ENCODE peak calls at places on chromosome 14, in eight cellular contexts. V, T, B, M, N, A, Z and G are unnamed samples.

GRCh38 chr14:33393895-33394405 is 455.3 kb downstream of the NPAS3 start:
- DNase-seq in V (no peak), T (no peak), B (no peak), M (no peak), N (no peak), A (no peak), Z (no peak), G (no peak)

GRCh38 chr14:47507866-47508265 is 167.5 kb downstream of the MDGA2 start:
- DNase-seq in V (no peak), T (no peak), B (no peak), M (no peak), N (no peak), A (no peak), Z (no peak), G (no peak)

GRCh38 chr14:39576726-39577125 is 144.5 kb upstream of the FBXO33 start:
- DNase-seq in V (no peak), T (no peak), B (no peak), M (no peak), N (no peak), A (no peak), Z (no peak), G (no peak)

GRCh38 chr14:76941544-76942287 is 86.8 kb downstream of the IRF2BPL start:
- DNase-seq in V (no peak), T (no peak), B (no peak), M (no peak), N (no peak), A (no peak), Z (no peak), G (no peak)

GRCh38 chr14:33527023-33527634 is 423.7 kb downstream of the EGLN3 start:
- DNase-seq in V (no peak), T (no peak), B (no peak), M (no peak), N (no peak), A (no peak), Z (no peak), G (no peak)

GRCh38 chr14:33668066-33668465 is 282.8 kb downstream of the EGLN3 start:
- DNase-seq in V (no peak), T (no peak), B (no peak), M (no peak), N (no peak), A (no peak), Z (no peak), G (no peak)

GRCh38 chr14:92500491-92500941 is 13.1 kb upstream of the RIN3 start:
- DNase-seq in V (no peak), T (no peak), B (no peak), M (peak), N (no peak), A (no peak), Z (no peak), G (peak)

GRCh38 chr14:66508846-66509621 is 1.1 kb downstream of the GPHN start:
- DNase-seq in V (peak), T (peak), B (no peak), M (peak), N (peak), A (peak), Z (peak), G (peak)

GRCh38 chr14:100547633-100548294 is 39.5 kb downstream of the BEGAIN start:
- DNase-seq in V (peak), T (peak), B (peak), M (peak), N (no peak), A (peak), Z (peak), G (peak)

GRCh38 chr14:65210118-65210826 is 108.0 kb upstream of the MAX start:
- DNase-seq in V (no peak), T (no peak), B (no peak), M (no peak), N (no peak), A (no peak), Z (no peak), G (no peak)

GRCh38 chr14:68981539-68981976 is 2.5 kb upstream of the ACTN1 start:
- DNase-seq in V (no peak), T (no peak), B (no peak), M (no peak), N (no peak), A (no peak), Z (no peak), G (peak)
- TF ChIP-seq CTCF in V (no peak), T (no peak), B (no peak), M (no peak), N (no peak), A (no peak), Z (no peak), G (no peak)

DNA sequence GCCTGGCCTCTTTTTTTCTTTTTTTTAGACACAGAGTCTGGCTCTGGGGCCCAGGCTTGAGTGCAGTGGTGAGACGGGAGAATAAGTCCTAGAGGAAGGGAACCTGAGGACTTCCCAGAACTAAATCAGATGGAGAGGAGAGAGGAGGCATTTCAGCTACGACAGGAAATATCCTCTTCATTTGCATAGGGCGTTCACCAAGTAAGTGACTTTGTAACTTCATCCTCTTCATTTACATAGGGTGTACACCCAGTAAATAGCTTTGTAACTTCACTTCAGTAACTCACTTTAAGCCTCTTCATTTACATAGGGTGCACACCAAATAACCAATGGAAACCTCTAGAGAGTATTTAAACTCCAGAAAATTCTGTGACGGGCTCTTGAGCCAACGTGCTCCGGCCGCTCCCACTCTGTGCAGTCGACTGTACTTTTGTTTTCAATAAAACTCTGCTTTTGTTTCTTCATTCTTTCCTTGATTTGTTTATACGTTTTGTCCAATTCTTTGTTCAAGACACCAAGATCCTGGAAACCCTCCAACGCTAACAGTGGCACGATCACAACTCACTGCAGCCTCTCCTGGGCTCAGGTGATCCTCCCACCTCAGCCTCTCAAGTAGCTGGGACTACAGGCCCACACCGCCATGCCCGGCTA is 21.4 kb upstream of the ANKRD9 start:
- DNase-seq in V (no peak), T (no peak), B (no peak), M (peak), N (no peak), A (no peak), Z (no peak), G (no peak)
- TF ChIP-seq POLR2A in V (no peak), T (no peak), B (no peak), M (no peak), N (no peak), A (peak), Z (no peak), G (no peak)

DNA sequence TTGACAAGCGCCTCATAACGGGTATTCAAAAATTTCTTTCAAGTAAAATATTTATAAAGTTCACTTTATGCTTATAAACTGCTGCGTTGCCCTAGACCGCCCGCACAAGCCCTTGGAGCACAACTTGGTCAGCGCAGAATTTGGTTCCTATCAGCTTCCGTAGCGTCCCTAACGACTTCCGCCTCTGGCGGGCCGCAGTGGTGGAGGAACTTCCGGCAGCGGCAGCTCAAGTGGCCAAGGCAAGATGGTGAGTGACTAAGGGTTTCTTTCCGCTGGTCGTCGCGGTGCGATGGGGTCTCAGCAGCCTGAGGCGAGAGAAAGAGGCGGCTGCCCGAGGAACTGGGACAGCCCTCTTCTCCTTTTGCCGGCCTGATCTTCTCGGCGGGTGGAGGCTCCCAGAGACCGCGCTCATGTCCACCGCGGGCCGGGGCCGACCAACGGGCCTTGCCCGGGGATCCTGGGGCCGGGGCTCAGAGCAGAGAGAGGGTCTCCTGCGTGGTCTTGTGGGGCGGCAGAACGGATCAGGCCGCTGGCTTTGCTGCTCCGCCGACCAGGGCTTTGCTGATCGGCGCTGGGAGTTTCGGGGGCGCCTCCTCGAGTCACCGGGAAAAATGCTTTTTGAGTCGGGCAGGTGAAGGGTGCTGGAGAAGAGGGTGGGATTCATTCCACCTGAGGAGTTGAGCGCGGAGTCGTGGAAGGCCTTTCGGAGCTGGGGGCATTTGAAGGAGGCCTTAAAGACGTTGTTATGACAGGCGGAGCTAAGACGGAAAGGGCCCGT is at the start of gene PSMC1:
- DNase-seq in V (peak), T (peak), B (peak), M (peak), N (peak), A (peak), Z (peak), G (peak)
- TF ChIP-seq CTCF in V (peak), T (no peak), B (no peak), M (no peak), N (no peak), A (no peak), Z (peak), G (peak)

GRCh38 chr14:75063491-75064204 is at the start of gene ACYP1:
- DNase-seq in V (peak), T (peak), B (peak), M (peak), N (peak), A (peak), Z (peak), G (peak)
- TF ChIP-seq POLR2A in V (peak), T (no peak), B (peak), M (no peak), N (peak), A (peak), Z (peak), G (no peak)